ENCODE peak calls at places on chromosomes 13 and 19, in five cellular contexts. I is AG10803, Z is pancreas, T is cardiac fibroblast, C is NCI-H460. K is an unnamed sample.

GRCh38 chr19:42323852-42324654 is 1.4 kb upstream of the MEGF8 start:
- DNase-seq in I (no peak), C (no peak), T (no peak), Z (no peak), K (no peak)

GRCh38 chr13:24074687-24075086 is 85.8 kb upstream of the SPATA13 start:
- DNase-seq in T (no peak), Z (peak; percentile 70), I (no peak), C (no peak), K (no peak)

GRCh38 chr13:46795321-46795720 is 1.6 kb downstream of the ESD start:
- DNase-seq in I (no peak), C (no peak), T (no peak), Z (no peak), K (no peak)

GRCh38 chr13:27406178-27406939 is 18.1 kb upstream of the GTF3A start:
- DNase-seq in I (peak; percentile 54), Z (no peak), T (peak; percentile 59), C (peak; percentile 29), K (peak; percentile 38)

GRCh38 chr19:18513868-18514267 is 8.0 kb downstream of the ELL start:
- DNase-seq in I (peak; percentile 46), T (no peak), Z (no peak), C (no peak), K (no peak)

GRCh38 chr19:9941646-9942045 is 5.3 kb upstream of the OLFM2 start:
- DNase-seq in Z (no peak), I (peak; percentile 92), C (no peak), T (peak; percentile 17), K (no peak)

GRCh38 chr13:51001335-51001734 is 91.7 kb downstream of the RNASEH2B start:
- DNase-seq in C (no peak), T (no peak), Z (no peak), I (no peak), K (no peak)

GRCh38 chr19:48746738-48747575 is at the start of gene IZUMO1:
- DNase-seq in I (peak; percentile 67), C (peak; percentile 69), Z (peak; percentile 86), T (peak; percentile 95), K (peak; percentile 73)

GRCh38 chr13:59016250-59016649 is 1147.5 kb downstream of the DIAPH3 start:
- DNase-seq in Z (no peak), T (peak; percentile 26), C (no peak), I (no peak), K (peak; percentile 5)

GRCh38 chr19:49640113-49640898 is at the start of gene RRAS:
- DNase-seq in T (peak; percentile 100), C (peak; percentile 98), Z (peak; percentile 100), I (peak; percentile 100), K (peak; percentile 100)

GRCh38 chr19:15195381-15195964 is 5.3 kb downstream of the NOTCH3 start:
- DNase-seq in C (no peak), T (peak; percentile 83), I (peak; percentile 58), Z (peak; percentile 59), K (peak; percentile 20)